ENCODE peak calls at places on chromosomes 1 and 21, in four cellular contexts. One of them, this sample, is unnamed.
A peak's percentile ranks its signal among the peaks of the same experiment; 100 is the strongest.

GRCh38 chr1:239819075-239819474 is 272.6 kb upstream of the FMN2 start:
- DNase-seq in left lung: no peak
- DNase-seq in SJSA1: no peak
- DNase-seq in neural progenitor cell: peak; percentile 29
- DNase-seq in this sample: no peak

GRCh38 chr1:204584699-204585372 is 68.6 kb downstream of the MDM4 start:
- DNase-seq in left lung: no peak
- DNase-seq in SJSA1: no peak
- DNase-seq in neural progenitor cell: no peak
- DNase-seq in this sample: no peak

GRCh38 chr1:74733616-74734484 is 898 bp downstream of the TYW3 start:
- DNase-seq in left lung: no peak
- DNase-seq in SJSA1: peak; percentile 46
- DNase-seq in neural progenitor cell: peak; percentile 45
- DNase-seq in this sample: peak; percentile 55

GRCh38 chr1:94852758-94853157 is 32.6 kb downstream of the SLC44A3 start:
- DNase-seq in left lung: no peak
- DNase-seq in SJSA1: no peak
- DNase-seq in neural progenitor cell: no peak
- DNase-seq in this sample: no peak

GRCh38 chr21:31781737-31782136 is 49.8 kb upstream of the SCAF4 start:
- DNase-seq in left lung: no peak
- DNase-seq in SJSA1: no peak
- DNase-seq in neural progenitor cell: no peak
- DNase-seq in this sample: no peak

GRCh38 chr1:190754769-190755168 is 277.1 kb upstream of the BRINP3 start:
- DNase-seq in left lung: no peak
- DNase-seq in SJSA1: no peak
- DNase-seq in neural progenitor cell: no peak
- DNase-seq in this sample: no peak

GRCh38 chr1:111643097-111643496 is 23.5 kb downstream of the RAP1A start:
- DNase-seq in left lung: no peak
- DNase-seq in SJSA1: no peak
- DNase-seq in neural progenitor cell: no peak
- DNase-seq in this sample: no peak

GRCh38 chr1:24110642-24111263 is 1.2 kb downstream of the MYOM3 start:
- DNase-seq in left lung: no peak
- DNase-seq in SJSA1: no peak
- DNase-seq in neural progenitor cell: peak; percentile 32
- DNase-seq in this sample: no peak

GRCh38 chr1:223462047-223462446 is 68.8 kb downstream of the CCDC185 start:
- DNase-seq in left lung: no peak
- DNase-seq in SJSA1: no peak
- DNase-seq in neural progenitor cell: no peak
- DNase-seq in this sample: no peak

GRCh38 chr1:89608627-89609338 is 24.1 kb upstream of the LRRC8C start:
- DNase-seq in left lung: peak; percentile 67
- DNase-seq in SJSA1: no peak
- DNase-seq in neural progenitor cell: no peak
- DNase-seq in this sample: peak; percentile 62

GRCh38 chr1:39617488-39618049 is 21.9 kb downstream of the HEYL start:
- DNase-seq in left lung: no peak
- DNase-seq in SJSA1: no peak
- DNase-seq in neural progenitor cell: no peak
- DNase-seq in this sample: no peak

GRCh38 chr1:203066965-203067364 is 18.8 kb downstream of the MYOG start:
- DNase-seq in left lung: no peak
- DNase-seq in SJSA1: no peak
- DNase-seq in neural progenitor cell: no peak
- DNase-seq in this sample: no peak

GRCh38 chr1:11691302-11691914 is at the start of gene DRAXIN:
- DNase-seq in left lung: no peak
- DNase-seq in SJSA1: no peak
- DNase-seq in neural progenitor cell: peak; percentile 90
- DNase-seq in this sample: no peak

GRCh38 chr1:11692899-11693590 is 1.5 kb downstream of the DRAXIN start:
- DNase-seq in left lung: no peak
- DNase-seq in SJSA1: no peak
- DNase-seq in neural progenitor cell: peak; percentile 13
- DNase-seq in this sample: no peak

GRCh38 chr1:11690132-11690668 is 1.3 kb upstream of the DRAXIN start:
- DNase-seq in left lung: no peak
- DNase-seq in SJSA1: no peak
- DNase-seq in neural progenitor cell: no peak
- DNase-seq in this sample: no peak

GRCh38 chr1:11691928-11692711 is 610 bp downstream of the DRAXIN start:
- DNase-seq in left lung: no peak
- DNase-seq in SJSA1: no peak
- DNase-seq in neural progenitor cell: peak; percentile 55
- DNase-seq in this sample: no peak

GRCh38 chr1:11690669-11691301 is 725 bp upstream of the DRAXIN start:
- DNase-seq in left lung: no peak
- DNase-seq in SJSA1: no peak
- DNase-seq in neural progenitor cell: peak; percentile 88
- DNase-seq in this sample: no peak
- H3K4me3 ChIP-seq in left lung: peak overlapping the region; percentile 16
- H3K4me3 ChIP-seq in SJSA1: no peak overlapping the region
- H3K4me3 ChIP-seq in neural progenitor cell: peak overlapping the region; percentile 97
- H3K4me3 ChIP-seq in this sample: no peak overlapping the region

GRCh38 chr21:44517175-44517899 is 22.7 kb downstream of the KRTAP10-1 start:
- DNase-seq in left lung: peak; percentile 20
- DNase-seq in SJSA1: no peak
- DNase-seq in neural progenitor cell: no peak
- DNase-seq in this sample: peak; percentile 35

GRCh38 chr21:44519346-44520325 is 20.4 kb downstream of the KRTAP10-1 start:
- DNase-seq in left lung: peak; percentile 51
- DNase-seq in SJSA1: no peak
- DNase-seq in neural progenitor cell: no peak
- DNase-seq in this sample: no peak

GRCh38 chr21:44520326-44521300 is 19.4 kb downstream of the KRTAP10-1 start:
- DNase-seq in left lung: no peak
- DNase-seq in SJSA1: no peak
- DNase-seq in neural progenitor cell: no peak
- DNase-seq in this sample: peak; percentile 39

GRCh38 chr21:44516828-44517174 is 23.2 kb downstream of the KRTAP10-1 start:
- DNase-seq in left lung: no peak
- DNase-seq in SJSA1: no peak
- DNase-seq in neural progenitor cell: no peak
- DNase-seq in this sample: no peak

GRCh38 chr21:44518684-44519083 is 21.3 kb downstream of the KRTAP10-1 start:
- DNase-seq in left lung: peak; percentile 49
- DNase-seq in SJSA1: no peak
- DNase-seq in neural progenitor cell: no peak
- DNase-seq in this sample: peak; percentile 24
- H3K4me3 ChIP-seq in left lung: no peak overlapping the region
- H3K4me3 ChIP-seq in SJSA1: no peak overlapping the region
- H3K4me3 ChIP-seq in neural progenitor cell: no peak overlapping the region
- H3K4me3 ChIP-seq in this sample: no peak overlapping the region

GRCh38 chr21:44927259-44927586 is 6.5 kb upstream of the ITGB2 start:
- DNase-seq in left lung: no peak
- DNase-seq in SJSA1: no peak
- DNase-seq in neural progenitor cell: no peak
- DNase-seq in this sample: no peak
- H3K4me3 ChIP-seq in left lung: peak overlapping the region; percentile 39
- H3K4me3 ChIP-seq in SJSA1: peak overlapping the region; percentile 41
- H3K4me3 ChIP-seq in neural progenitor cell: no peak overlapping the region
- H3K4me3 ChIP-seq in this sample: no peak overlapping the region

GRCh38 chr1:66334311-66334710 is 199.6 kb upstream of the SGIP1 start:
- DNase-seq in left lung: no peak
- DNase-seq in SJSA1: no peak
- DNase-seq in neural progenitor cell: peak; percentile 40
- DNase-seq in this sample: no peak

GRCh38 chr1:66333463-66334232 is 200.3 kb upstream of the SGIP1 start:
- DNase-seq in left lung: no peak
- DNase-seq in SJSA1: no peak
- DNase-seq in neural progenitor cell: no peak
- DNase-seq in this sample: no peak

GRCh38 chr1:66335859-66336640 is 197.9 kb upstream of the SGIP1 start:
- DNase-seq in left lung: no peak
- DNase-seq in SJSA1: no peak
- DNase-seq in neural progenitor cell: no peak
- DNase-seq in this sample: peak; percentile 95

GRCh38 chr1:66336641-66336991 is 197.3 kb upstream of the SGIP1 start:
- DNase-seq in left lung: no peak
- DNase-seq in SJSA1: no peak
- DNase-seq in neural progenitor cell: no peak
- DNase-seq in this sample: no peak

DNA sequence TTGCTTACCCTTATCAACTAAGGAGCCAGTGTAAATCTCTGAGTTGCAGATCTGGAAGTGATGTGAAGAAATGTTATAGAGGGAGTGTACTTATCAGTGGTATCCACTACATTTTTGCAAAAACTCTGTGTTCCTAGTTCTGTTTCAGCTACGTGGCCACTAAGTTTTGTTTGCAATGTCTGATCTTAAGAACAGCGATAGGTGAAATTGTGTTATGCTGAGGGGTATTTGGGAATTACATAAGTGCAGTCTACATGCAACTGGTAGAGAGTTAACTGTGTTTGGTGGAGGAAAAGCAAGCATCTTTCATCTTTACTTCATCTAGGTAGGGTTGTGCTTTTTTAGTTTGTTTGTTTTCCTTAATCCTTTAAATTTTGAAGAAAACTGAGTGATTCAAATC is 198.8 kb upstream of the SGIP1 start:
- DNase-seq in left lung: no peak
- DNase-seq in SJSA1: no peak
- DNase-seq in neural progenitor cell: no peak
- DNase-seq in this sample: no peak
- H3K4me3 ChIP-seq in left lung: peak overlapping the region; percentile 58
- H3K4me3 ChIP-seq in SJSA1: no peak overlapping the region
- H3K4me3 ChIP-seq in neural progenitor cell: no peak overlapping the region
- H3K4me3 ChIP-seq in this sample: peak overlapping the region; percentile 55

GRCh38 chr1:153882296-153882912 is 40.4 kb downstream of the GATAD2B start:
- DNase-seq in left lung: no peak
- DNase-seq in SJSA1: no peak
- DNase-seq in neural progenitor cell: peak; percentile 9
- DNase-seq in this sample: no peak
- H3K4me3 ChIP-seq in left lung: no peak overlapping the region
- H3K4me3 ChIP-seq in SJSA1: no peak overlapping the region
- H3K4me3 ChIP-seq in neural progenitor cell: no peak overlapping the region
- H3K4me3 ChIP-seq in this sample: no peak overlapping the region

GRCh38 chr1:148263128-148263905 is 111.2 kb upstream of the NBPF11 start:
- DNase-seq in left lung: peak; percentile 85
- DNase-seq in SJSA1: no peak
- DNase-seq in neural progenitor cell: peak; percentile 91
- DNase-seq in this sample: peak; percentile 86

GRCh38 chr1:148263906-148264255 is 111.8 kb upstream of the NBPF11 start:
- DNase-seq in left lung: no peak
- DNase-seq in SJSA1: no peak
- DNase-seq in neural progenitor cell: no peak
- DNase-seq in this sample: peak; percentile 52

GRCh38 chr1:148264374-148265276 is 112.5 kb upstream of the NBPF11 start:
- DNase-seq in left lung: peak; percentile 62
- DNase-seq in SJSA1: no peak
- DNase-seq in neural progenitor cell: peak; percentile 77
- DNase-seq in this sample: no peak
- H3K4me3 ChIP-seq in left lung: no peak overlapping the region
- H3K4me3 ChIP-seq in SJSA1: no peak overlapping the region
- H3K4me3 ChIP-seq in neural progenitor cell: peak overlapping the region; percentile 56
- H3K4me3 ChIP-seq in this sample: peak overlapping the region; percentile 58

DNA sequence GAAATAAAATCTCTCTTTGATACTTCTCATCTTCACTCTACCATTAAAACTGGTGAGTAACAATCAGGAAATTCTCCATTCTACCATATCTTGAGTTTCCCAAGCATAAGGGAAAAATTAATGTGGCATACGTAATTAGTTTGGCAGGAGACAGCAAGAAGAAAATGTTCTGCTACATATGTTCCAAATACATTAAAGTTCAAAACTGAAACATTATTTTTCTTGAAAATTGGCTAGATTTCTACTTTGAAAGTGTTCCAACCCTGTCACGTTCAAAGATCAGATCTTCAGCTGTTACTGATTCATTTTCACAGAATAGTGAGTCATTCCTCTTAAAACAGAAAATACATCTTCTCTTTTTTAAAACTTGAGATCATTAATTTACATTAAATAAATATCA is 48.5 kb downstream of the PIGK start:
- DNase-seq in left lung: no peak
- DNase-seq in SJSA1: no peak
- DNase-seq in neural progenitor cell: no peak
- DNase-seq in this sample: no peak
- H3K4me3 ChIP-seq in left lung: no peak overlapping the region
- H3K4me3 ChIP-seq in SJSA1: no peak overlapping the region
- H3K4me3 ChIP-seq in neural progenitor cell: no peak overlapping the region
- H3K4me3 ChIP-seq in this sample: no peak overlapping the region

This sample was measured in Peyer's patch.